ENCODE peak calls at places on chromosomes 12 and 14, in six cellular contexts. W is IMR-90, G is body of pancreas, T is lower leg skin, S is GM12878, O is prostate gland. E is an unnamed sample.

GRCh38 chr12:96879301-96879700 is 27.8 kb upstream of the NEDD1 start:
- DNase-seq in W (no peak), S (no peak), O (no peak), G (no peak), T (no peak), E (no peak)

GRCh38 chr14:48563465-48563864 is 888.1 kb upstream of the MDGA2 start:
- DNase-seq in O (no peak), S (no peak), G (no peak), W (peak; percentile 22), T (no peak), E (no peak)

GRCh38 chr14:101235042-101235871 is 326.0 kb upstream of the DIO3 start:
- DNase-seq in S (no peak), T (peak; percentile 21), G (peak; percentile 68), O (no peak), W (peak; percentile 32), E (peak; percentile 48)

GRCh38 chr14:105199093-105199492 is 18.0 kb upstream of the NUDT14 start:
- DNase-seq in G (no peak), O (no peak), S (no peak), W (peak; percentile 19), T (no peak), E (no peak)

GRCh38 chr14:54781080-54781479 is 121.5 kb downstream of the GCH1 start:
- DNase-seq in T (no peak), G (no peak), S (no peak), O (no peak), W (no peak), E (no peak)

GRCh38 chr12:1509703-1510395 is 84.5 kb downstream of the FBXL14 start:
- DNase-seq in T (no peak), G (no peak), S (no peak), W (no peak), O (no peak), E (no peak)

GRCh38 chr12:28539691-28540323 is 349.6 kb downstream of the CCDC91 start:
- DNase-seq in G (no peak), S (no peak), T (no peak), O (no peak), W (no peak), E (no peak)

GRCh38 chr12:109910969-109911348 is 10.9 kb downstream of the TCHP start:
- DNase-seq in S (no peak), W (peak; percentile 20), T (no peak), O (no peak), G (no peak), E (no peak)

GRCh38 chr14:94560782-94561655 is at the start of gene SERPINA4:
- DNase-seq in O (no peak), S (no peak), T (no peak), G (peak; percentile 71), W (no peak), E (no peak)

DNA sequence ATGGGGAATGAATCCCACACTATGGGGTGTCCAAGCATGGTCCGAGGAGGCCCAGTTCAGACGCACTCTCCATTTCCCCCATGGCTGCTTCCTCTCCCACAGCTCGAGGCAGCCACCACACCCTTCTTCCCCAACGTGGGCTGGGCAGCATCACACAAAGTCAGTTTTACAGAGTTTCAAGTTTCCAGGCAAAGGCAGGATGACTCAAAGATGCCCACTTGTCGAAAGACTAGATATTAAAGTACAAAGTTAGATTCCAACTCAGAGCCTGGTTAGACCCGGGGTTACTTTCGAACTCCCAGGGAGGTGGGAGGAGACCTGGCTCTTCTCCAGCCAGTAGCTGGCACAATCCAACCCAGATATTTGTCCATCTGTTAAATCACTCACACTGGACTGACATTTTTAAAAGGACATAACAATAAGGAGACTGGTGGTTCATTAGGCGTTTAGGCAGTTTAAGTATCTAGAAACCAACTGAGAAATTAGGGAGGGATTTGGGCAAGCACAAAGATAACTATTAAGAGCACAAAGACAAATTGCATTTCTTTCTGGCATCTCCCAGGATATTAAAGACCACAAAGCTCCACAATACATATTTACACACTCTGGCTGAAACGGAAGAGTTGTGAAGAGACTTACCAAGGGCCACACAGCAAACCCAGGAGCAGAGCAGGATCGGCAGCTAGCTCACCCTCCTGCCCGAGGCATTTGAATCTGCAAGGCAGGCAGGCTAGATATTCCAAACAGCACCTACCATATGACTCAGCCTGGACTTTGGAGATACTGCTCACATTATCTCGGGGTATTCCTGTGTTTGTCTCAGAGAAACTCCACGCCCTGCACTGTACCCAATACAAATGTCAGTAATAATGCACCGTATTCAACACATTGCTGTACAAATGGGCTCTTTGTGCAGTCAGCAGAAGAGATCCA is 34.8 kb downstream of the TMCC3 start:
- DNase-seq in O (peak; percentile 33), S (no peak), T (no peak), W (peak; percentile 45), G (peak; percentile 66), E (peak; percentile 38)
- H3K4me3 ChIP-seq in O (no peak overlapping the region), S (no peak overlapping the region), T (no peak overlapping the region), W (no peak overlapping the region), G (no peak overlapping the region), E (no peak overlapping the region)

GRCh38 chr14:22780941-22781605 is 14.6 kb downstream of the OXA1L start:
- DNase-seq in O (no peak), S (no peak), T (no peak), W (peak; percentile 5), G (peak; percentile 13), E (no peak)
- TF ChIP-seq POLR2A in O (no peak), S (no peak), T (no peak), W (no peak), G (no peak), E (no peak)

GRCh38 chr12:10210225-10210624 is 2.5 kb upstream of the GABARAPL1 start:
- DNase-seq in T (no peak), S (no peak), O (no peak), W (no peak), G (no peak), E (no peak)

GRCh38 chr12:10205251-10205807 is 7.3 kb upstream of the GABARAPL1 start:
- DNase-seq in O (no peak), G (no peak), T (no peak), S (no peak), W (peak; percentile 53), E (no peak)

GRCh38 chr12:10211975-10212622 is 578 bp upstream of the GABARAPL1 start:
- DNase-seq in O (peak; percentile 98), T (peak; percentile 97), S (no peak), W (peak; percentile 100), G (peak; percentile 97), E (peak; percentile 98)

GRCh38 chr12:10211101-10211974 is 1.3 kb upstream of the GABARAPL1 start:
- DNase-seq in S (no peak), O (no peak), T (no peak), W (no peak), G (no peak), E (peak; percentile 48)

GRCh38 chr12:10207136-10207535 is 5.5 kb upstream of the GABARAPL1 start:
- DNase-seq in G (no peak), O (no peak), S (no peak), T (no peak), W (no peak), E (no peak)
- H3K4me3 ChIP-seq in G (no peak overlapping the region), O (no peak overlapping the region), S (no peak overlapping the region), T (no peak overlapping the region), W (no peak overlapping the region), E (no peak overlapping the region)

GRCh38 chr12:93002278-93003054 is 73.4 kb upstream of the EEA1 start:
- DNase-seq in G (no peak), S (no peak), O (no peak), T (peak; percentile 59), W (peak; percentile 92), E (no peak)
- TF ChIP-seq POLR2A in G (no peak), S (no peak), O (no peak), T (no peak), W (no peak), E (no peak)

GRCh38 chr14:68466491-68466977 is 326.3 kb downstream of the ZFP36L1 start:
- DNase-seq in T (no peak), W (peak; percentile 92), G (no peak), S (no peak), O (no peak), E (no peak)
- H3K4me3 ChIP-seq in T (no peak overlapping the region), W (no peak overlapping the region), G (no peak overlapping the region), S (no peak overlapping the region), O (no peak overlapping the region), E (no peak overlapping the region)

DNA sequence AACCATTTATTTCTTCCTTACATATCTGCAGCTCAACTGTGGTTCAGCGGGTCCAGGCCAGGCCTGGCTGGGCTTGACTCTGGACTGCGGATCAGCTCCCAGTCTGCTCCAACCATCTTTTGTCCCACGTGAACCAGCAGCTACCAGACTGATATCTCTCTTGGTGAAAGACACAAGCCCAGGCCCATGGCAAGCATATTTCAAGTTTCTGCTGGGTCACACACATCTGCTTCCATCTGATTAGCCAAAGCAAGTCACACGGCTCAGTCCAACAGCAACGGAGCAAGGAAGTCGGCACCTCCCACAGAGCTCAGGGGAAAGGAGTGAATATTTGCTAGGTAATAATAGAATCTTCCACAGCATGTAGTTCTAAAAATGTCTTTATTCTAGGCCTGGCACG is 24.7 kb upstream of the MARK3 start:
- DNase-seq in O (no peak), G (no peak), T (no peak), S (no peak), W (no peak), E (no peak)
- TF ChIP-seq POLR2A in O (no peak), G (no peak), T (no peak), S (no peak), W (no peak), E (no peak)

GRCh38 chr12:34203866-34204620 is 181.7 kb downstream of the ALG10 start:
- DNase-seq in O (no peak), W (no peak), G (no peak), S (no peak), T (no peak), E (no peak)

GRCh38 chr12:34204830-34205285 is 182.6 kb downstream of the ALG10 start:
- DNase-seq in G (no peak), S (no peak), T (no peak), W (no peak), O (no peak), E (no peak)

GRCh38 chr12:34198924-34199323 is 176.6 kb downstream of the ALG10 start:
- DNase-seq in O (no peak), S (no peak), T (no peak), G (no peak), W (no peak), E (no peak)
- H3K4me3 ChIP-seq in O (no peak overlapping the region), S (no peak overlapping the region), T (no peak overlapping the region), G (no peak overlapping the region), W (no peak overlapping the region), E (no peak overlapping the region)

DNA sequence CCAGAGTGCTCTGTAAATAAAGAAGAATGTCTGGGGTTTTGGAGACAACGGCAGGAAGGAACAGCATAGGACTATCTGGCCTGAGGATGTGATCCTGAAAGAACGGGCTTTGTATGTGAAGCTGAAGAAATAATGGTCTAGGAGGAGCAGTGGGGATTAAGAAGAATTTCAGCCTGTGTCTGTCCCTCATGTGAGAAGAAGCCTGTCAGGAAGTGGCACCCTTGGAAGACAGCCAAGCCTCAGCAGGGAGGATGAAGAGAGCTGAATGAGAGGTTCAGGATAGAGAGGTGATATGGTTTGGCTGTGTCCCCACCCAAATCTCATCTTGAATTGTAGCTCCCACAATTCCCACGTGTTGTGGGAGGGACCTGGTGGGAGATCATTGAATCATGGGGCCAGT is 56.9 kb upstream of the TCL1A start:
- DNase-seq in S (no peak), T (no peak), O (no peak), G (peak; percentile 21), W (no peak), E (no peak)
- TF ChIP-seq POLR2A in S (no peak), T (no peak), O (no peak), G (no peak), W (no peak), E (no peak)

E was measured in ovary.